ENCODE peak calls at places on chromosomes 4 and X, in five cellular contexts. Y, U, X, A and P are unnamed samples.

GRCh38 chrX:73830489-73831414 is 267.8 kb downstream of the CHIC1 start:
- DNase-seq in Y (no peak), U (no peak), X (no peak), A (no peak), P (no peak)

GRCh38 chr4:52894408-52894807 is 32.3 kb downstream of the RASL11B start:
- DNase-seq in Y (peak; percentile 63), U (no peak), X (no peak), A (no peak), P (no peak)

GRCh38 chr4:6782846-6783110 is 251 bp downstream of the KIAA0232 start:
- DNase-seq in Y (peak; percentile 52), U (no peak), X (no peak), A (no peak), P (no peak)

GRCh38 chrX:105098201-105098600 is 122.3 kb downstream of the TEX13A start:
- DNase-seq in Y (peak; percentile 56), U (no peak), X (no peak), A (no peak), P (no peak)

GRCh38 chr4:45662996-45663395 is 460.9 kb downstream of the GABRG1 start:
- DNase-seq in Y (peak; percentile 15), U (peak; percentile 3), X (peak; percentile 3), A (no peak), P (peak; percentile 10)

GRCh38 chr4:133146574-133147198 is 2.4 kb upstream of the PCDH10 start:
- DNase-seq in Y (peak; percentile 90), U (peak; percentile 92), X (peak; percentile 83), A (no peak), P (peak; percentile 93)

GRCh38 chr4:153222162-153222789 is 18.0 kb downstream of the TRIM2 start:
- DNase-seq in Y (peak; percentile 95), U (peak; percentile 59), X (peak; percentile 62), A (peak; percentile 63), P (no peak)

GRCh38 chrX:42824541-42824940 is 46.6 kb upstream of the PPP1R2C start:
- DNase-seq in Y (no peak), U (no peak), X (no peak), A (no peak), P (no peak)

GRCh38 chr4:182655321-182655720 is 261.9 kb downstream of the DCTD start:
- DNase-seq in Y (no peak), U (no peak), X (no peak), A (no peak), P (no peak)

GRCh38 chr4:165476214-165477098 is 97.6 kb downstream of the CPE start:
- DNase-seq in Y (peak; percentile 36), U (no peak), X (no peak), A (no peak), P (no peak)

GRCh38 chr4:186481998-186482790 is 73.2 kb downstream of the MTNR1A start:
- DNase-seq in Y (no peak), U (no peak), X (no peak), A (no peak), P (peak; percentile 23)

GRCh38 chrX:37491686-37492085 is 79.8 kb upstream of the LANCL3 start:
- DNase-seq in Y (no peak), U (no peak), X (no peak), A (no peak), P (no peak)

GRCh38 chr4:8707045-8707781 is 114.6 kb downstream of the CPZ start:
- DNase-seq in Y (no peak), U (no peak), X (no peak), A (peak; percentile 17), P (peak; percentile 74)

GRCh38 chr4:27176400-27176799 is 315.8 kb downstream of the STIM2 start:
- DNase-seq in Y (peak; percentile 4), U (peak; percentile 11), X (peak; percentile 27), A (no peak), P (peak; percentile 19)

GRCh38 chrX:6203462-6204215 is 25.0 kb downstream of the NLGN4X start:
- DNase-seq in Y (no peak), U (no peak), X (no peak), A (no peak), P (no peak)

GRCh38 chr4:73608677-73609594 is 11.3 kb downstream of the RASSF6 start:
- DNase-seq in Y (peak; percentile 36), U (no peak), X (no peak), A (no peak), P (no peak)

GRCh38 chrX:120751683-120752082 is 121.8 kb upstream of the C1GALT1C1 start:
- DNase-seq in Y (no peak), U (no peak), X (no peak), A (no peak), P (no peak)

GRCh38 chrX:9829308-9830267 is 43.4 kb downstream of the SHROOM2 start:
- DNase-seq in Y (no peak), U (no peak), X (no peak), A (no peak), P (no peak)

GRCh38 chrX:22025751-22026150 is 6.4 kb upstream of the PHEX start:
- DNase-seq in Y (no peak), U (no peak), X (no peak), A (no peak), P (no peak)

GRCh38 chr4:71732706-71733105 is 51.2 kb downstream of the GC start:
- DNase-seq in Y (peak; percentile 80), U (no peak), X (peak; percentile 11), A (no peak), P (no peak)

GRCh38 chrX:42149281-42149680 is 225.9 kb upstream of the CASK start:
- DNase-seq in Y (no peak), U (no peak), X (no peak), A (no peak), P (no peak)

GRCh38 chr4:187224560-187224959 is 500.9 kb upstream of the FAT1 start:
- DNase-seq in Y (no peak), U (no peak), X (no peak), A (no peak), P (no peak)

GRCh38 chrX:29478336-29479069 is 736.9 kb upstream of the MAGEB2 start:
- DNase-seq in Y (peak; percentile 21), U (no peak), X (no peak), A (no peak), P (peak; percentile 6)

GRCh38 chrX:41086627-41086932 is 1.3 kb downstream of the USP9X start:
- DNase-seq in Y (no peak), U (no peak), X (no peak), A (no peak), P (no peak)

GRCh38 chrX:141405878-141406492 is 163.7 kb upstream of the SPANXC start:
- DNase-seq in Y (peak; percentile 46), U (no peak), X (no peak), A (no peak), P (no peak)

GRCh38 chr4:122783301-122784215 is 43.1 kb upstream of the FGF2 start:
- DNase-seq in Y (peak; percentile 91), U (no peak), X (peak; percentile 5), A (peak; percentile 53), P (peak; percentile 51)

GRCh38 chrX:39766085-39766726 is 331.6 kb downstream of the BCOR start:
- DNase-seq in Y (no peak), U (no peak), X (no peak), A (no peak), P (no peak)